ENCODE peak calls at places on chromosomes 6 and 20, in five cellular contexts. H is cardiac muscle cell, C is SJSA1, F is tibial artery, Y is neuronal stem cell. X is an unnamed sample.

GRCh38 chr20:61525781-61526431 is 273.8 kb downstream of the CDH4 start:
- DNase-seq in C (no peak), F (no peak), Y (no peak), H (no peak), X (no peak)

GRCh38 chr20:62776692-62777527 is 19.4 kb upstream of the MRGBP start:
- DNase-seq in F (no peak), H (no peak), Y (no peak), C (no peak), X (peak; percentile 94)

GRCh38 chr6:135129139-135129867 is 51.8 kb upstream of the MYB start:
- DNase-seq in H (no peak), F (no peak), Y (no peak), C (no peak), X (peak; percentile 50)

GRCh38 chr20:59779656-59780380 is 153.6 kb downstream of the SYCP2 start:
- DNase-seq in C (peak; percentile 22), H (no peak), Y (no peak), F (no peak), X (no peak)

GRCh38 chr6:153790048-153790447 is 249.0 kb upstream of the OPRM1 start:
- DNase-seq in F (no peak), C (peak; percentile 62), Y (no peak), H (peak; percentile 92), X (peak; percentile 56)

GRCh38 chr6:164124986-164125385 is 710.5 kb downstream of the QKI start:
- DNase-seq in H (no peak), F (no peak), C (no peak), Y (no peak), X (no peak)

GRCh38 chr6:35473075-35473848 is 5.1 kb downstream of the RPL10A start:
- DNase-seq in H (no peak), F (no peak), C (no peak), Y (no peak), X (no peak)

GRCh38 chr6:29828471-29828797 is 809 bp downstream of the HLA-G start:
- DNase-seq in C (no peak), F (no peak), Y (no peak), H (no peak), X (no peak)

GRCh38 chr20:50987493-50988210 is 29.0 kb downstream of the MOCS3 start:
- DNase-seq in F (peak; percentile 70), H (peak; percentile 94), Y (peak; percentile 88), C (peak; percentile 82), X (peak; percentile 89)

GRCh38 chr20:57211949-57212889 is 54.2 kb downstream of the BMP7 start:
- DNase-seq in C (peak; percentile 91), F (peak; percentile 52), H (peak; percentile 81), Y (peak; percentile 67), X (peak; percentile 93)

GRCh38 chr6:93784794-93785757 is 365.7 kb upstream of the EPHA7 start:
- DNase-seq in C (no peak), H (peak; percentile 82), Y (no peak), F (no peak), X (peak; percentile 70)

GRCh38 chr6:19597809-19598320 is 239.3 kb upstream of the ID4 start:
- DNase-seq in H (no peak), C (no peak), Y (no peak), F (no peak), X (no peak)

GRCh38 chr6:24125980-24126379 is at the start of gene NRSN1:
- DNase-seq in F (no peak), H (no peak), Y (peak; percentile 66), C (no peak), X (no peak)

GRCh38 chr20:11090751-11091150 is 417.0 kb upstream of the JAG1 start:
- DNase-seq in F (no peak), Y (no peak), H (no peak), C (no peak), X (no peak)

GRCh38 chr20:24781061-24781980 is 167.7 kb upstream of the CST7 start:
- DNase-seq in H (peak; percentile 43), F (no peak), C (peak; percentile 63), Y (no peak), X (peak; percentile 42)

GRCh38 chr6:2935566-2936291 is 32.6 kb upstream of the SERPINB9 start:
- DNase-seq in Y (no peak), F (no peak), C (no peak), H (no peak), X (no peak)

GRCh38 chr20:5135363-5136012 is 8.7 kb downstream of the CDS2 start:
- DNase-seq in Y (no peak), H (no peak), C (no peak), F (peak; percentile 31), X (no peak)

GRCh38 chr6:169800668-169801395 is 49.4 kb downstream of the ERMARD start:
- DNase-seq in H (peak; percentile 54), C (peak; percentile 34), Y (no peak), F (no peak), X (peak; percentile 80)

GRCh38 chr6:169800116-169800667 is 48.8 kb downstream of the ERMARD start:
- DNase-seq in H (peak; percentile 19), Y (no peak), C (no peak), F (no peak), X (no peak)

GRCh38 chr6:169799474-169799926 is 48.1 kb downstream of the ERMARD start:
- DNase-seq in C (no peak), H (no peak), Y (no peak), F (no peak), X (no peak)

GRCh38 chr6:169801396-169802160 is 50.2 kb downstream of the ERMARD start:
- DNase-seq in H (no peak), Y (no peak), C (peak; percentile 36), F (no peak), X (no peak)

DNA sequence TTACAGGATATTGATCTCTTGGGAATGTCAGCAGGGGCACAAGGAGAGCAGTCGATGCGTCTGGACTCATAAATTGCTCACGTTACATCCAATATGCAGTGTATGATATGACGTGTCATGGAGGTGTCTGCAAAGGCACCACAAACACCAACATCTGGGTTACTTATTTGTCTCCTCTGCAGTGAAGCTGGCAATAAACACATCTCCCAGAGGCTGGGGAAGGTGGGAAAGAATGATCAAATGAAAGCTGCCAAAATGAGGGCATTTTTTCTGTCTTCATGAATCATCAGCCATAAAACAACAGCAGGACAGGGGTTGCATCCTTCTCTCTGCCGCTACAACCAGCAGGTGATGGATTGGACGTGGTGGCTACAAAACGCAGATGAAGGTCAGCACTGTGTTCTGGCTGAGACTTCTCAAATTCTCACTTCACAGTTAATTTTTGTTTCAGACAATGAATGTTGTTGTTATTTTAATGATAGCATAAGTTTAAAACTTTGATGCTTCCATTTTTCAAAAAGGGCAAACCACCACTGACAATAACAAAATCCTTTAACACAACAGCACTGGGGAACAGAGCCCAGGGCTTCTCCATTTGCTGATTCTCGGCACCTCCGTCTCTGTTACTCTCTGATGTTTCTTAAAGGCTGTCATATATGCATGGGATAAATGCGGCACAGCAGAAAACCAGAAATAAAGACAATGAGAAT is 47.5 kb downstream of the ERMARD start:
- DNase-seq in H (no peak), Y (no peak), F (no peak), C (no peak), X (no peak)
- H3K27ac ChIP-seq in H (no peak overlapping the region), Y (no peak overlapping the region), F (no peak overlapping the region), C (no peak overlapping the region), X (no peak overlapping the region)

GRCh38 chr6:139482184-139482751 is 107.8 kb upstream of the CITED2 start:
- DNase-seq in H (peak; percentile 23), F (no peak), Y (no peak), C (no peak), X (no peak)
- H3K27ac ChIP-seq in H (no peak overlapping the region), F (no peak overlapping the region), Y (no peak overlapping the region), C (no peak overlapping the region), X (no peak overlapping the region)

GRCh38 chr20:3800256-3800877 is 4.3 kb downstream of the CDC25B start:
- DNase-seq in C (no peak), H (no peak), F (no peak), Y (no peak), X (no peak)
- H3K27ac ChIP-seq in C (no peak overlapping the region), H (no peak overlapping the region), F (no peak overlapping the region), Y (peak overlapping the region; percentile 18), X (no peak overlapping the region)

DNA sequence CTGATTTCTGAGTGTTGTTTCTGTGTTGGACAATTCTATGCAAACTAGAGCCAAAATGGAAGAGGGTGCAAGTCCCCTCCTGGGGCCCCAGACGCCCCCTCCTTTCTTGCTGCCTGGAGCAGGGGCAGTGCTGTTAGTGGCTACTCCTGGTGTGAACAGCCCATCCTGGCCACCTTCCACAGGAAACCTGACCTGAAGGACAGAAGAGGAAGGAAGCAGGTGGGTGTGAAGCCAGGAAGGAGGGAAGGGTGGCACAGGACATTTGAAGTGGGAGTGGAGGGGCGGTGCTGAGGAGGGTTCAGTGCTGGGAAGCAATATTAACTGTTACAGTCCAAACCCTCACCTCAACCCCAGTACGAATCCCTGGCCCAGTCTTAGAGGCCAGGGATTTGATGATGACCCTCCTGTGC is 725 bp downstream of the PRICKLE4 start:
- DNase-seq in C (no peak), H (peak; percentile 12), Y (no peak), F (no peak), X (no peak)
- H3K27ac ChIP-seq in C (no peak overlapping the region), H (peak overlapping the region; percentile 75), Y (no peak overlapping the region), F (peak overlapping the region; percentile 80), X (no peak overlapping the region)

DNA sequence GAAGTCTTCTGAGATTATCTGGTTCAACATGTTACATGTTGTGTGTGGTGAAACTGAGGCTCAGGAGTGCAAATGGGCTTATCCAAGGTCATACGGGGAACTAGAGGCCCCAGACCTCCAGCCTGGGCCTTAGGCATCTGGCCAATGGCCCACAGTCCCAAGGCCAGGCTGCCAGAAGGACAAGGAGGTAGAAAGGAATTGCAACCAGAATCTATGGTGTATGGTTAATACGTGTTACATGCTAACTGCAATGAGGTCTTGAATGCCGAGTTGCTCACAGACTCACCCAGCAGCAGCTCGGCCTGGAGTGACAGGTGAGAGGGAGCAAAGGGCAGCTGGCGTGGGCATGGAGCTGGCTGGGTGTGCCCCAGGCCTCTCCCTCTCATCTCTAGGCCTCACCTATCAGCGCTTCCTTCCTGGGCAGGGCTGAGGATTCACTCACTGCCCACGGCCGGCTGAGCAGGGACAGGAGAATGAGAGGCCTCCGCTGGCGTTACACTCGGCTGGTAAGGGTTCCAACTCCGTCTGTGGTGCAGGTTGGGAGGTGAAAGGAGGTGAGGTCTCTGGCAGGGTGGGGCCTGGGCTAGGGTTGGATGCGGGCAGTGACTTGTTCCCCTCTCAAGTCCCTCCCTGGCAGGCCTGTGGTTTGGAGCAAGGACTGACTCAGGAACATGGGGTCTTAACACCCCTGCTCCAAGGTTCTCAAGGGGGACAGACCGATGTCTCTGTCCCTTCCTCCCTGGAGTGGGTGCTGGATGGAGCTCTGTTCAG is at the start of gene TLDC2:
- DNase-seq in C (no peak), F (no peak), Y (no peak), H (no peak), X (no peak)
- H3K27ac ChIP-seq in C (no peak within 1 kb of the TSS), F (no peak within 1 kb of the TSS), Y (no peak within 1 kb of the TSS), H (no peak within 1 kb of the TSS), X (no peak within 1 kb of the TSS)

GRCh38 chr6:143450453-143451362 is at the start of the genes ADAT2 and PEX3:
- DNase-seq in H (peak; percentile 96), C (peak; percentile 95), F (peak; percentile 88), Y (peak; percentile 90), X (peak; percentile 94)

GRCh38 chr6:143451531-143451930 is 926 bp downstream of the PEX3 start:
- DNase-seq in H (no peak), C (no peak), F (no peak), Y (no peak), X (no peak)

GRCh38 chr6:143449082-143449481 is 1.4 kb downstream of the ADAT2 start:
- DNase-seq in H (no peak), C (no peak), Y (no peak), F (no peak), X (no peak)

GRCh38 chr6:143449731-143450452 is 603 bp downstream of the ADAT2 start:
- DNase-seq in Y (peak; percentile 3), F (peak; percentile 22), H (peak; percentile 60), C (no peak), X (peak; percentile 72)
- H3K27ac ChIP-seq in Y (no peak overlapping the region), F (peak overlapping the region; percentile 69), H (peak overlapping the region; percentile 83), C (peak overlapping the region; percentile 30), X (peak overlapping the region; percentile 76)

X was measured in SJCRH30.